ENCODE peak calls at places on chromosomes 2 and 18, in nine cellular contexts. U, T, X, Q, C, R, D, A and P are unnamed samples.

GRCh38 chr2:158013791-158014190 is 87.9 kb upstream of the UPP2 start:
- DNase-seq in A (no peak), X (no peak), Q (no peak), T (no peak), U (no peak), D (no peak), C (no peak), R (no peak), P (no peak)

GRCh38 chr2:70728128-70728527 is 39.9 kb downstream of the ADD2 start:
- DNase-seq in R (no peak), X (no peak), C (no peak), A (no peak), D (no peak), Q (no peak), T (no peak), U (no peak), P (no peak)

GRCh38 chr18:13313006-13313661 is 94.6 kb downstream of the LDLRAD4 start:
- DNase-seq in R (no peak), U (no peak), Q (no peak), X (no peak), D (no peak), A (no peak), C (no peak), T (no peak), P (peak; percentile 19)

GRCh38 chr2:37676274-37676673 is 4.8 kb upstream of the CDC42EP3 start:
- DNase-seq in X (no peak), D (peak; percentile 37), U (no peak), R (no peak), T (no peak), A (peak; percentile 40), C (no peak), Q (no peak), P (no peak)

GRCh38 chr2:212939777-212940531 is 211.5 kb downstream of the IKZF2 start:
- DNase-seq in D (no peak), R (no peak), A (peak; percentile 20), X (no peak), Q (peak; percentile 64), T (no peak), C (no peak), U (no peak), P (no peak)

GRCh38 chr18:22473366-22473765 is 55.7 kb upstream of the CTAGE1 start:
- DNase-seq in R (no peak), C (no peak), X (no peak), D (no peak), U (no peak), T (no peak), Q (no peak), A (no peak), P (no peak)

GRCh38 chr18:8177330-8178016 is 431.8 kb upstream of the RAB12 start:
- DNase-seq in U (no peak), A (peak; percentile 35), Q (no peak), R (no peak), T (no peak), D (no peak), X (no peak), C (no peak), P (no peak)

GRCh38 chr2:238139141-238139840 is 823 bp downstream of the KLHL30 start:
- DNase-seq in X (no peak), A (no peak), C (no peak), T (no peak), Q (no peak), U (peak; percentile 31), R (no peak), D (peak; percentile 71), P (no peak)

GRCh38 chr2:61636686-61637085 is 98.5 kb upstream of the XPO1 start:
- DNase-seq in R (no peak), Q (no peak), U (no peak), D (no peak), X (no peak), C (no peak), A (no peak), T (no peak), P (no peak)

GRCh38 chr2:61633250-61633649 is 95.1 kb upstream of the XPO1 start:
- DNase-seq in D (no peak), R (no peak), X (no peak), A (no peak), C (no peak), U (no peak), T (no peak), Q (no peak), P (peak; percentile 8)

GRCh38 chr2:61634512-61634911 is 96.4 kb upstream of the XPO1 start:
- DNase-seq in C (no peak), D (no peak), Q (no peak), U (no peak), X (no peak), A (no peak), R (no peak), T (no peak), P (no peak)

GRCh38 chr2:61631321-61631720 is 93.2 kb upstream of the XPO1 start:
- DNase-seq in Q (no peak), A (no peak), R (no peak), T (no peak), X (no peak), U (no peak), D (no peak), C (no peak), P (no peak)

DNA sequence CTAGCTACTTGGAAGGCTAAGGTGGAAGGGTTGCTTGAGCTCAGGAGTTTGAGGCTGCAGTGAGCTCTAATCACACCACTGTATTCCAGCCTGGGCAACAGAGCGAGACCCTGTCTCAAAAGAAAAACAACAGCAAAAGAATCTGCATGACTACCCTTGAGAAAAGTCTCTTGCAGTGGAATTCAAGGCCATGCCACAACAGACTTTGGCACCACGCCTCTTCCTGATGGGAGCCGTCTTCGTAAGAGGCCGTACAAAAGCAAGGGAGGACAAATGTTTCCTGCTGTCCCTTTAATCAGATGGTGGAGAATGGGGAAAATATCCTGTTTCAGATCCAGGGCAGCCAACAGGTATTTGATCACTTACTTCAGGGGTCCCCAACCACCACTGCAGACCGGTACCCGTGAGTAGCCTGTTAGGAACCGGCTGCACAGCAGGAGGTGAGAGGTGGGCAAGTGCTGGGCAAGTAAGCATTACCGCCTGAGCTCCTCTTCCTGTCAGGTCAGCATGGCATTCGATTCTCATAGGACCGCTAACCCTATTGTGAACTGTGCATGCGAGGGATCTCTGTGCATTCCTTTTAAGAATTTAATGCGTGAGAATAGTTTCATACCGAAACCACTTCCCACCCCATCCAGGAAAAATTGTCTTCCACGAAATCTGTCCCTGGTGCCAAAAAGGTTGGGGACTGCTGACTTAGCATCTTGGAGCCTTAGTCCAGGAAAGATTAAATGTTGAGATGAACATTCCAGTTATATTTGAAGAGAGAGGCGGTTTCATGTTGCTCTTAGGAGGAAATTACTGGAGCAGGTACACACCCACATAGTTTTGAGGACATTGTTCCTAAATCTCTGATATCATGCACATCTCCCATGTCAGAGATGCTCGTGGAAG is 94.4 kb upstream of the XPO1 start:
- DNase-seq in X (no peak), T (no peak), C (no peak), A (no peak), R (no peak), Q (no peak), D (no peak), U (no peak), P (no peak)
- H3K4me3 ChIP-seq in X (no peak overlapping the region), T (no peak overlapping the region), C (no peak overlapping the region), A (no peak overlapping the region), R (no peak overlapping the region), Q (no peak overlapping the region), D (no peak overlapping the region), U (peak overlapping the region; percentile 36), P (no peak overlapping the region)

GRCh38 chr2:52210161-52210560 is 1178.2 kb upstream of the NRXN1 start:
- DNase-seq in U (no peak), Q (no peak), C (no peak), A (no peak), R (no peak), T (no peak), D (no peak), X (no peak), P (no peak)

DNA sequence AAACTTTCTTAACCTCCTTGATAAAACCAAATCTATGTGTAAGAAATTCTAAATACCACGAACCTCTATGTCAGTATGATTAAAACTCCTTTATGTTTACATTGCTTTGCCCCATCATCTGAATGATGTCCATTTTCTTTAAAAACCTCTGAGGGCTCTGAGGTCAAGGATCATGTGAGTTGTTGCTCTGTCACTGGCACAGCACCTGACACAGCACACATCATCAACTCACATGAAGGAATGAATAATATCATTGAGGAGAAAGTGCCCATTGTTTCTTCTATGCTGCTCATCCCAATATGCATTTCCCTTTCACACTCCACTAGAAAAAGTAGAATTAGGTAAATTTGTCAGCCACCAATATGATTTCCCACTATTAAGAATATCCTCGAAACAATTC is 1178.7 kb upstream of the NRXN1 start:
- DNase-seq in Q (no peak), X (no peak), D (no peak), C (no peak), A (no peak), T (no peak), U (no peak), R (no peak), P (no peak)
- H3K9me3 ChIP-seq in Q (no peaks in the 10 kb centered on the region), X (no peaks in the 10 kb centered on the region), D (no peaks in the 10 kb centered on the region), C (no peaks in the 10 kb centered on the region), A (no peaks in the 10 kb centered on the region), T (no peaks in the 10 kb centered on the region), U (no peaks in the 10 kb centered on the region), R (no peaks in the 10 kb centered on the region), P (no peaks in the 10 kb centered on the region)

DNA sequence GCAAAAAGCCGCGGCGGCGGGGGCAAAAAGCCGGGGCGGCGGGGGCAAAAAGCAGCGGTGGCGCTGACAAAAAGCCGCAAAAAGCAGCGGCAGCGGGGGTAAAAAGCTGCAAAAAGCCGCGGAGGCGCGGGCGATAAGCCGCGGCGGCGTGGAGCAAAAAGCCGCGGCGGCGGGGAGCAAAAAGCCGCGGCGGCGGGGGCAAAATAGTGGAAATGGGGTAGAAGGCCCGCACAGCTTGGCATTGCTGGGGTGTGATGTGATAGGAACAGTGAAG is 450.1 kb downstream of the ANKRD30B start:
- DNase-seq in U (no peak), C (no peak), Q (no peak), D (no peak), X (no peak), R (no peak), T (no peak), A (no peak), P (no peak)
- H3K4me3 ChIP-seq in U (peak overlapping the region; percentile 60), C (no peak overlapping the region), Q (no peak overlapping the region), D (no peak overlapping the region), X (no peak overlapping the region), R (no peak overlapping the region), T (peak overlapping the region; percentile 30), A (no peak overlapping the region), P (no peak overlapping the region)

GRCh38 chr2:102217032-102217431 is 30.2 kb downstream of the IL1RL2 start:
- DNase-seq in U (no peak), R (no peak), T (no peak), Q (no peak), A (no peak), X (no peak), D (no peak), C (no peak), P (no peak)
- H3K9me3 ChIP-seq in U (peaks cover 40% of the 10 kb centered on the region), R (no peaks in the 10 kb centered on the region), T (peaks cover 29% of the 10 kb centered on the region), Q (no peaks in the 10 kb centered on the region), A (peaks cover 17% of the 10 kb centered on the region), X (peaks cover 15% of the 10 kb centered on the region), D (no peaks in the 10 kb centered on the region), C (no peaks in the 10 kb centered on the region), P (peaks cover 23% of the 10 kb centered on the region)